ENCODE peak calls at places on chromosomes 13 and 19, in four cellular contexts. G, P, V and O are unnamed samples.

GRCh38 chr13:112842343-112842856 is 126.6 kb upstream of the MCF2L start:
- DNase-seq in G (no peak), P (no peak), V (no peak), O (no peak)

GRCh38 chr19:55638864-55639359 is 1.9 kb upstream of the ZNF580 start:
- DNase-seq in G (peak), P (peak), V (no peak), O (peak)

GRCh38 chr13:99185606-99186005 is 15.0 kb upstream of the UBAC2 start:
- DNase-seq in G (no peak), P (no peak), V (no peak), O (no peak)

GRCh38 chr13:52686381-52686780 is 33.7 kb downstream of the SUGT1 start:
- DNase-seq in G (no peak), P (no peak), V (no peak), O (no peak)

GRCh38 chr19:34217952-34218817 is 36.2 kb upstream of the GARRE1 start:
- DNase-seq in G (peak), P (peak), V (no peak), O (peak)

GRCh38 chr13:106132216-106132615 is 403.2 kb downstream of the EFNB2 start:
- DNase-seq in G (no peak), P (no peak), V (no peak), O (no peak)

GRCh38 chr19:17281391-17282304 is at the start of gene ANKLE1:
- DNase-seq in G (peak), P (peak), V (no peak), O (peak)

GRCh38 chr13:32881074-32881791 is 135.0 kb upstream of the KL start:
- DNase-seq in G (no peak), P (no peak), V (no peak), O (peak)

GRCh38 chr19:10392120-10392519 is 11.2 kb downstream of the CDC37 start:
- DNase-seq in G (no peak), P (no peak), V (no peak), O (no peak)

GRCh38 chr19:3679138-3679537 is 21.1 kb downstream of the PIP5K1C start:
- DNase-seq in G (no peak), P (no peak), V (no peak), O (no peak)

GRCh38 chr19:7562646-7563393 is 27.3 kb downstream of the PNPLA6 start:
- DNase-seq in G (peak), P (no peak), V (no peak), O (peak)

GRCh38 chr13:99468971-99469545 is 32.2 kb upstream of the TM9SF2 start:
- DNase-seq in G (no peak), P (no peak), V (no peak), O (peak)

DNA sequence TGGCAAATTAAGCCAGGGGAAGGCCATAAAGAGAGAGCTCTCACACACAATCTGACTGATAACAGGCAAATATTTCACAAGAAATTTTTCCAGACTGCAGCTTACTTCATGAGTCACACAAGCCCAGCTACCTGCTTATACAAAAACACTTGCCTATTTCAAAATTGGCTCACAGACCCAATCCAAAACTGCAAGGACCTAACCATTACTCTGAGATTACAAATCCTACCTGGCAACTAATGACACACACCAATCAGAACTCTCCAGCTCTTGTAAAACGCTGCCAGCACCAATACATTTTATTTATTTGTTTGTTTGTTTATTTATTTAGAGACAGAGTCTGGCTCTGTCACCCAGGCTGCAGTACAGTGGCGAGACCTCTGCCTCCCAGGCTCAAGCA is 18.1 kb upstream of the ZFP82 start:
- DNase-seq in G (no peak), P (no peak), V (no peak), O (peak)
- TF ChIP-seq MAX in G (no peak), P (no peak), V (no peak), O (no peak)

GRCh38 chr19:49347191-49347590 is 12.0 kb downstream of the CD37 start:
- DNase-seq in G (no peak), P (no peak), V (no peak), O (no peak)

GRCh38 chr19:49344516-49345423 is 9.6 kb downstream of the CD37 start:
- DNase-seq in G (no peak), P (no peak), V (no peak), O (no peak)

GRCh38 chr19:49349567-49349966 is 12.6 kb downstream of the TEAD2 start:
- DNase-seq in G (no peak), P (no peak), V (no peak), O (no peak)

GRCh38 chr19:49348305-49349188 is 13.3 kb downstream of the CD37 start:
- DNase-seq in G (no peak), P (no peak), V (no peak), O (no peak)

DNA sequence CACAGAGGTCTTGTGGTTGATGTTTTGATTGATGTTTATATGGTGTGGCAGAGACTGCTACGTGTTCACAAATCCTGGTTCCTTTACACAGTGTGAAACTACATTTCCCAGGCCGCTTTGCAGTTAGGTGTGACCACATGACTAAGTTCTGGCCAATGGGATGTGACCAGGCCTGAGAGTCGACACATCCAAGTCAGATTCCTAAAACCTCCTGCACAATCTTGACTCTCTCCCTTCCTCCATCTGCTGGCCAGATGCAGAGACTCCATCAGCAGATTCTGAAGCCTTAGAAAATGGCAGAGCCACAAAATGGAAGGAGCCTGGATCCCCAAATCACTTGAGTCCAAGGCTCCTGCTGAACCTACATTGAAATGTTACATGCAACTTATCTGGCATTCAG is 12.6 kb downstream of the CD37 start:
- DNase-seq in G (peak), P (peak), V (peak), O (peak)
- TF ChIP-seq CTCF in G (peak), P (peak), V (peak), O (no peak)

GRCh38 chr19:15177269-15178116 is 23.3 kb downstream of the NOTCH3 start:
- DNase-seq in G (peak), P (peak), V (no peak), O (peak)
- H3K4me3 ChIP-seq in G (peak), P (no peak), V (no peak), O (no peak)

DNA sequence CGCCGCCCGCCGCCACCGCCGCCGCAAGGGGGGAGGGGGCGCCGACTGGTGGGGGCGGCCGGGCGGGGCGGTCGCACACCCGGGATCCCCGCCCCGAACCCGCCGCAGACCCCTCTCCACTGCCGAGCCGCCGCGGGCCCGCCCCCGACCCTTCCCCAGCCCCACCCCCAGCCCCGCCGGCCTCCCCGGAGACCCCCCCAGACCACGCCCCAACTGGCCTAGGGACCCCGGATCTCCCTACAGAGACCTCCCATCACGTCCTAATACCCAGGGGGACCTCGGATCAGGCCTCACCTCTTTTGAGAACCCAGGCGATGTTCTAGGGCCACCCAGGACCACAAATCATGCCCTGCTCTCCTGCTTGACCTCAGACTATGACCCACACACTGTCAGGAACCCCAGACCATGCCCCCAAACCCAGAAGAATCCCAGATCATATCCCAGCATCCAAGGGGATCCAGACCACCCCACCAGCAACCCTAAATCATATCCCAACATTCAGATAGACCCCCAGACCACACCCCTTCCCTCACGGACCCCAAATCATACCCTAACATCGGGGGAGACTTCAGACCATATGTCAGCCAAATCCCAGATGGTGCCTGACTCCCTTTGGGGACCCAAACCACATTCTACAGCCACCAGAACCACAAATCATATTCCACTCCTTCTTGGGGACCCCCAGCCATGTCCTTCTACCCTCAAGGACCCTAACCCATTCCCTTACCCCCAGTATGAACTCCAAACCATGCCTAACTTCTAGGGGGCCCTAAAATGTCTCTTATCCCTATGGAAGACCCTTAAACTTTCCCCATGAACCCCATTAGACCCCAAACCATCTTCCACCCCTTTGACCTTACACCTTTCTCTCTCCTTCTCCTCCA is 527 bp upstream of the LRFN1 start:
- DNase-seq in G (no peak), P (peak), V (no peak), O (no peak)
- TF ChIP-seq MAX in G (no peak), P (no peak), V (no peak), O (no peak)

GRCh38 chr13:61253105-61253877 is 162.4 kb downstream of the PCDH20 start:
- DNase-seq in G (no peak), P (no peak), V (no peak), O (no peak)

GRCh38 chr13:61258185-61258584 is 157.5 kb downstream of the PCDH20 start:
- DNase-seq in G (no peak), P (no peak), V (no peak), O (no peak)

GRCh38 chr13:61252213-61252612 is 163.4 kb downstream of the PCDH20 start:
- DNase-seq in G (no peak), P (no peak), V (no peak), O (no peak)

GRCh38 chr13:61255035-61255796 is 160.4 kb downstream of the PCDH20 start:
- DNase-seq in G (no peak), P (no peak), V (peak), O (peak)
- TF ChIP-seq CTCF in G (no peak), P (no peak), V (no peak), O (peak)

GRCh38 chr19:57560049-57560491 is 407 bp upstream of the ZNF550 start:
- DNase-seq in G (no peak), P (peak), V (no peak), O (no peak)
- H3K4me3 ChIP-seq in G (peak), P (peak), V (peak), O (peak)

GRCh38 chr19:23822735-23823134 is 64.0 kb upstream of the ZNF681 start:
- DNase-seq in G (no peak), P (no peak), V (no peak), O (no peak)

GRCh38 chr19:23823952-23824389 is 65.3 kb upstream of the ZNF681 start:
- DNase-seq in G (peak), P (peak), V (no peak), O (peak)
- TF ChIP-seq MAX in G (no peak), P (no peak), V (no peak), O (no peak)

DNA sequence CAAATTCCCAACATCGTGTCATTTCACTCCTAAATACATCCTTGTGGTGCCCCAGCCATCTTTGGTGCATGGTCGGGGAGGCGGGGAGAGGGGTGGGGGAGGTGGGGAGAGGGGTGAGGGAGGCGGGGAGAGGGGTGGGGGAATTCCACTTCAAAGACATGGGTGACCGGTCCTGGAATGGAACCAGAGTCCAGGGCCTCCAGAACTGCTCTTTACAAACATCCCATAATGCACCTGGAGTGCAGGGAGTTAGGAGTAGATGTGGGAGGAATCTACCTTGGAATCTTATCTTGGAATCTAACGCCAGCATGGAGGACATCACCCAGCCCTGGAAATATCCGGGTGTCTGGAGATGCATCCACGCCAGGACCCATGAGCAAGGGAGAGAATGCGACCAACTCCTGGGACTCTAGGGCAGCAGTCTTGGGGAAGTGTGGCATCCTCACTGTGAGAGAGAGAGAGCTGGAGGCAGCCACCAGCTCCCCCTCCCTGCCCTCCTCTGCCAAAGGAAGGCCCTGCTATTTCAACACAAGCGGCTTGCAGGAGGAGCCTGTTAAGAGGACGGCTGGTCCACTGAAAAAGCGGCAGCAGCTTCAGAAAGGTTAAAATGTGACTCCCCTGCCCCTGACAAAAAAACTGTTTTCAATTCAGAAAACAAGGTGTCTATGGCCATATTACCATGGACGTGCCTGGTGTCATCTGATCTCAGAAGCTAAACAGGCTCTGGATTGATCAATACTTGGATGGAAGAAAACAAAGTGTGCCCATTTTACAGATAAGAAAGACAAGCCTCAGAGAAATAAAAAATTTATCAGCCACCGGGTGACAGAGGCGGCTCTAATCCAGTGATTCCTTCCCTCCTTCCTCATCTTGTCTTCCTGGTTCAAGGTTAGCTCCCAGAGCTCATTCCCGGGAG is 211.7 kb downstream of the UQCRFS1 start:
- DNase-seq in G (no peak), P (no peak), V (no peak), O (peak)
- TF ChIP-seq CTCF in G (no peak), P (no peak), V (no peak), O (no peak)

DNA sequence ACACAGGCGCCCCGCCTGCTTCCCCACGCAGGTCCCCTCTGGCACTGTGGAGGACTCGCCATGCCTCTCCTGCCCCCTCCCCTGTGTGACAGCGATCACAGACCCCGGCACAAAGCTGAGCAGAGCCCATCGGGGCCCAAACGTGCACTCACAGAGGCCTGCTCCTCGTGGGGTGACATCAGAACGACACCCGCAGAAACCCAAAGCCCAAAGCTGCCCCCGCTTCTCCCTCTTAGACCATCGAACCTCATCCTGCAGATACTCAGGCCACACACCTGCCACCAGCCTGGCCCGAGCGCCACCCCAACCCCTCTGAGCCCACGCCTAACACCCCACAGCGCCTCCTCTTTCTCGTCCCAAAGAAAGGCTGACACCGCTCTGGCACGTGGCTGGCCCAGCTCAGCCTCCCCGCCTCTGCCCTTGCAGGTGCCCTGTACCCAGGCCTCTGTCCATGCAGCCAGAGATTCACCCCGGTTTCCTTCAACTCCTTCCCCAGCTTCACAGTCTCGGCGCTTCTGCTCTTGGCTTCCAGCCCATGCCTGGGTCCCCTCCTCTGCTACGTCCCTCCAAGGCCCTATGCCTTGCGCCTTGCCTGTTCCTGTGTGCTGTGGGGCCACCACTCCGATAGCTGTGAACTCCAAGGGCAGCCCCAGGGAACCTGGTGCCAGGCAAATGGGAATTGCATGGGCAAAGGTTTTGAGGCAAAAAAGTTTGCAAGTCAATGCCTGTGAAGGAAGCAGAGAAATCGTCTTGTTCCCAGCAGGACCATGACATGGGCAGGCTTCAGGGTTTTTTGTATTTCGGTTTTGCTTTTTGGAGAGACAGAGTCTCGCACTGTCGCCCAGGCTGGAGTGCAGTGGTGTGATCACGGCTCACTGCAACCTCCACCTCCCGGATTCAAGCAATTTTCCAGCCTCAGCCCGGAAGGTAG is 833 bp upstream of the CBARP start:
- DNase-seq in G (no peak), P (no peak), V (no peak), O (no peak)
- H3K4me3 ChIP-seq in G (peak), P (no peak), V (peak), O (no peak)

GRCh38 chr19:45779231-45780145 is 2.8 kb downstream of the DMPK start:
- DNase-seq in G (peak), P (peak), V (peak), O (peak)
- TF ChIP-seq MAX in G (peak), P (no peak), V (no peak), O (no peak)